ENCODE peak calls at places on chromosomes 5 and 9, in nine cellular contexts. T, K, N, L, U, F, Y, B and Q are unnamed samples.
A peak's percentile ranks its signal among the peaks of the same experiment; 100 is the strongest.

GRCh38 chr9:7676757-7677156 is 122.8 kb downstream of the DMAC1 start:
- DNase-seq in B (no peak), Y (no peak), L (no peak), U (no peak), T (no peak), F (no peak), K (no peak), N (no peak), Q (no peak)

GRCh38 chr5:61089351-61089750 is 72.9 kb downstream of the SMIM15 start:
- DNase-seq in Y (peak; percentile 41), K (no peak), T (no peak), L (peak; percentile 13), N (no peak), F (no peak), B (no peak), U (no peak), Q (no peak)

GRCh38 chr9:20212806-20213205 is 409.5 kb downstream of the MLLT3 start:
- DNase-seq in N (no peak), B (no peak), U (no peak), F (no peak), Y (no peak), K (no peak), L (no peak), T (no peak), Q (no peak)

GRCh38 chr5:15350614-15351013 is 149.4 kb upstream of the FBXL7 start:
- DNase-seq in N (no peak), L (no peak), U (no peak), B (no peak), T (no peak), K (no peak), F (no peak), Y (no peak), Q (no peak)

GRCh38 chr9:89137548-89138462 is 40.8 kb downstream of the SHC3 start:
- DNase-seq in Y (peak; percentile 86), F (no peak), K (no peak), T (no peak), N (no peak), L (peak; percentile 97), B (peak; percentile 78), U (no peak), Q (peak; percentile 83)

GRCh38 chr9:81665514-81665838 is 23.9 kb downstream of the TLE1 start:
- DNase-seq in L (no peak), T (no peak), F (no peak), B (no peak), K (no peak), U (no peak), Y (no peak), N (no peak), Q (no peak)

GRCh38 chr9:115006660-115007059 is 76.3 kb upstream of the TNFSF8 start:
- DNase-seq in L (peak; percentile 81), U (no peak), F (no peak), B (no peak), Y (peak; percentile 96), K (no peak), T (no peak), N (no peak), Q (peak; percentile 79)

GRCh38 chr5:135331612-135332011 is 67.4 kb downstream of the MACROH2A1 start:
- DNase-seq in Y (no peak), U (no peak), T (no peak), K (no peak), N (no peak), F (no peak), L (no peak), B (no peak), Q (no peak)

GRCh38 chr9:106025449-106025848 is 331.1 kb downstream of the TMEM38B start:
- DNase-seq in Y (no peak), N (no peak), L (no peak), B (no peak), F (no peak), T (no peak), K (no peak), U (no peak), Q (no peak)

GRCh38 chr9:105608685-105609598 is 51.0 kb downstream of the FKTN start:
- DNase-seq in K (no peak), U (peak; percentile 45), Y (peak; percentile 48), N (no peak), F (peak; percentile 70), B (peak; percentile 43), T (peak; percentile 41), L (peak; percentile 68), Q (peak; percentile 4)

GRCh38 chr5:91182763-91183162 is 200.4 kb downstream of the ARRDC3 start:
- DNase-seq in N (no peak), K (no peak), B (peak; percentile 91), Y (no peak), U (no peak), L (peak; percentile 32), F (no peak), T (no peak), Q (peak; percentile 47)

GRCh38 chr5:3833566-3833965 is 237.9 kb downstream of the IRX1 start:
- DNase-seq in U (no peak), T (no peak), L (no peak), F (no peak), Y (no peak), K (no peak), N (no peak), B (no peak), Q (no peak)

GRCh38 chr9:72907421-72907820 is 45.4 kb downstream of the ALDH1A1 start:
- DNase-seq in U (no peak), B (no peak), L (peak; percentile 15), N (no peak), K (no peak), F (no peak), T (no peak), Y (no peak), Q (no peak)

GRCh38 chr5:54519083-54519541 is 1.6 kb downstream of the SNX18 start:
- DNase-seq in T (no peak), K (no peak), N (no peak), F (no peak), L (no peak), Y (no peak), B (no peak), U (no peak), Q (no peak)

GRCh38 chr9:136051568-136052432 is 43.3 kb downstream of the NACC2 start:
- DNase-seq in F (peak; percentile 56), L (peak; percentile 94), U (peak; percentile 95), N (no peak), Y (peak; percentile 97), B (peak; percentile 21), T (peak; percentile 67), K (peak; percentile 91), Q (peak; percentile 72)

GRCh38 chr9:118640836-118641557 is 728.2 kb downstream of the BRINP1 start:
- DNase-seq in T (no peak), F (no peak), L (no peak), N (no peak), B (no peak), Y (peak; percentile 67), U (no peak), K (no peak), Q (no peak)

GRCh38 chr5:123545506-123545905 is 33.5 kb downstream of the CSNK1G3 start:
- DNase-seq in Y (peak; percentile 15), F (peak; percentile 27), L (peak; percentile 13), B (peak; percentile 36), T (no peak), K (no peak), N (no peak), U (no peak), Q (no peak)

GRCh38 chr5:120396186-120396585 is 67.9 kb upstream of the PRR16 start:
- DNase-seq in U (no peak), T (no peak), L (no peak), Y (peak; percentile 60), K (no peak), N (no peak), B (no peak), F (no peak), Q (peak; percentile 87)

GRCh38 chr5:121968910-121969607 is 7.3 kb downstream of the SRFBP1 start:
- DNase-seq in F (no peak), U (no peak), K (no peak), L (peak; percentile 98), B (no peak), T (no peak), Y (peak; percentile 99), N (no peak), Q (peak; percentile 96)

GRCh38 chr5:62256161-62257017 is 49.6 kb upstream of the KIF2A start:
- DNase-seq in Y (no peak), L (peak; percentile 52), N (no peak), U (no peak), F (no peak), T (no peak), K (no peak), B (peak; percentile 4), Q (no peak)

GRCh38 chr9:130042931-130043653 is at the start of gene FNBP1:
- DNase-seq in L (peak; percentile 84), K (peak; percentile 67), U (peak; percentile 92), F (peak; percentile 69), B (peak; percentile 52), Y (peak; percentile 80), N (peak; percentile 43), T (peak; percentile 25), Q (peak; percentile 39)